ENCODE peak calls at places on chromosome 7, in six cellular contexts. N is HCT116, S is right lobe of liver, W is transverse colon, G is breast epithelium, T is gastrocnemius medialis. A is an unnamed sample.

GRCh38 chr7:101902680-101903504 is 85.5 kb downstream of the CUX1 start:
- DNase-seq in N (no peak), S (peak; percentile 13), W (no peak), G (no peak), T (no peak), A (no peak)

GRCh38 chr7:156836443-156836842 is 56.5 kb downstream of the LMBR1 start:
- DNase-seq in N (no peak), S (no peak), W (no peak), G (no peak), T (no peak), A (no peak)

GRCh38 chr7:6246257-6246917 is 26.0 kb downstream of the CYTH3 start:
- DNase-seq in N (no peak), S (no peak), W (no peak), G (no peak), T (no peak), A (no peak)

GRCh38 chr7:129468547-129468946 is 33.8 kb upstream of the SMKR1 start:
- DNase-seq in N (no peak), S (no peak), W (no peak), G (no peak), T (no peak), A (no peak)

GRCh38 chr7:154375956-154376355 is 323.8 kb downstream of the DPP6 start:
- DNase-seq in N (no peak), S (no peak), W (no peak), G (no peak), T (no peak), A (no peak)

GRCh38 chr7:141207661-141208060 is 133.8 kb downstream of the TMEM178B start:
- DNase-seq in N (no peak), S (no peak), W (no peak), G (no peak), T (no peak), A (no peak)

GRCh38 chr7:84372712-84373111 is 178.1 kb upstream of the SEMA3A start:
- DNase-seq in N (no peak), S (no peak), W (no peak), G (no peak), T (no peak), A (no peak)

GRCh38 chr7:30157217-30157616 is 22.4 kb downstream of the MTURN start:
- DNase-seq in N (no peak), S (no peak), W (no peak), G (no peak), T (no peak), A (no peak)

GRCh38 chr7:84153005-84153404 is 41.6 kb downstream of the SEMA3A start:
- DNase-seq in N (no peak), S (no peak), W (no peak), G (no peak), T (no peak), A (no peak)

GRCh38 chr7:50265968-50266694 is 38.4 kb upstream of the IKZF1 start:
- DNase-seq in N (no peak), S (no peak), W (no peak), G (no peak), T (no peak), A (no peak)
- H3K4me3 ChIP-seq in N (no peak overlapping the region), S (no peak overlapping the region), W (no peak overlapping the region), G (no peak overlapping the region), T (no peak overlapping the region), A (no peak overlapping the region)

GRCh38 chr7:75966209-75966961 is 28.0 kb downstream of the TMEM120A start:
- DNase-seq in N (no peak), S (peak; percentile 40), W (no peak), G (no peak), T (peak; percentile 91), A (peak; percentile 77)
- TF ChIP-seq POLR2A in N (no peak), S (no peak), W (no peak), G (no peak), T (peak; percentile 51), A (no peak)

GRCh38 chr7:100893318-100893895 is 2.3 kb downstream of the ACHE start:
- DNase-seq in N (no peak), S (no peak), W (no peak), G (no peak), T (no peak), A (peak; percentile 24)
- H3K4me3 ChIP-seq in N (no peak overlapping the region), S (no peak overlapping the region), W (no peak overlapping the region), G (no peak overlapping the region), T (no peak overlapping the region), A (no peak overlapping the region)

DNA sequence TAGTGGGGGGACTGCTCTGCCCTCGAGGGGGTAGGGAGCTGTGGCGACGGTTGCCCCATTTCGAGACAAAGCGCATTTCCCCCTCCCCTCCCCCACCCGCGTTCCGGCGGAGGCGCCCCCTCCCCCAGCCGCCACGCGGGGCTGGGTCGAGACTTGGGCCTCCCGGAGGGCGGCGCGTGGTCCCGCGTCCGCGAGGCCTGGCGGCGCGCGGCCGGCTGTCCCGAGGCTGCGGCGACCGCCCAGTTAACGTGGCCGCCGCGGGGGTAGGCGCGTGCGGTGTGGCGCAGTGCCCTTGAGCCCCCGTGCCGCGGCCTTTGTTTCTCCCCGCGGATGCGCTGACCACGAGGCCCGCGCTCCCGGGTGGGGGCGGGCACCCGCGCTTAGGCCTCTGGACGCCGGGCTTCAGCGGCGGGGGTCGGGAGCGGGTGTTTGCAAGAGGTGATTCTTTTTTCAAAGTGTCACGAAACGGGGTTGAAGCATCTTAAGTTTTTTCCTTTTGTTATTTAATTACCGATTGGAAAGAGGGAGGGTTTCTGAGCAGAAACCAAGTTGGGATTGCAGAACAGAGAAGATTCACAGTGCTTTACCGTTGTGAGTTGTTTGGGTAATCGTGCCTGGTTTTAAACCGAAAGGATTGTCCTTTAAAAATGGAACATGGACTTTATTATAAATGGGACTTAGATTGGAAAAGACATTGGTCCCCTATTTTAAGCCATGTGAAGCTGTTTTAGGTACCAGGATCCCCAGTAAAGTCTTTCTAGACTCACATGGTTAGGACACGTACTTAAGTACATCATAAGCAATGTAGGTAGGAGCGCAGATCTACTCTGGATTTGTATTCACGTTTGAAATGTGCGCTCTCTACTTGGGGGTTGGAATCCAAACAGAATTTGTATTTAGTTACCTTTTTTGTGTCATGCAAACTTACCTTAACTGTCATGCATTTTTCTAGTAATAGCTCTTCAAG is 757 bp downstream of the CBX3 start:
- DNase-seq in N (no peak), S (peak; percentile 72), W (peak; percentile 53), G (no peak), T (peak; percentile 21), A (peak; percentile 61)
- TF ChIP-seq POLR2A in N (no peak), S (no peak), W (no peak), G (no peak), T (no peak), A (no peak)

GRCh38 chr7:143290293-143290692 is 2.1 kb downstream of the CASP2 start:
- DNase-seq in N (no peak), S (no peak), W (no peak), G (no peak), T (no peak), A (no peak)
- H3K4me3 ChIP-seq in N (no peak overlapping the region), S (no peak overlapping the region), W (no peak overlapping the region), G (no peak overlapping the region), T (no peak overlapping the region), A (peak overlapping the region; percentile 79)

DNA sequence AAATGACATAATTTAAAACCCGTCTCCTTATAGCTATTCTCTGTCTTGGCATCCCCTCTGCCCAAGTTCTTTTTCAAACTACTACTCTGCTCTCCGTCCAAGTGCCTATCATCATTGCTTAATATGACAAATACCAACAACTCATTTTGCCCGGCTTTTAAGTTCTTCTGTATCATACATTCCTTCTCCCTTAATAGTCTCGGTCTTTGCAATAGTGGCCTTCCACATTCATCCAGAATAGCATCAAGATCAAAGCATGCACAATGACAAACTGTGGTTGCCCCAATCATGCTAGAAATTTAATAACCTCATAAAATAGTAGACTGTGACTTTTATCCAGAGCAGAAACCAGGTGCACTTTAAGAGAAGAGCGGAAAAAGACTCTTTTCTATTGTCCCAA is 198.9 kb downstream of the ETV1 start:
- DNase-seq in N (no peak), S (no peak), W (no peak), G (no peak), T (no peak), A (no peak)
- TF ChIP-seq POLR2A in N (no peak), S (no peak), W (no peak), G (no peak), T (no peak), A (no peak)

GRCh38 chr7:98365863-98366561 is 34.9 kb downstream of the BAIAP2L1 start:
- DNase-seq in N (no peak), S (peak; percentile 33), W (peak; percentile 66), G (no peak), T (no peak), A (peak; percentile 77)
- H3K4me3 ChIP-seq in N (no peak overlapping the region), S (no peak overlapping the region), W (no peak overlapping the region), G (no peak overlapping the region), T (no peak overlapping the region), A (no peak overlapping the region)

GRCh38 chr7:50449881-50450690 is at the start of gene FIGNL1:
- DNase-seq in N (peak; percentile 55), S (peak; percentile 80), W (peak; percentile 79), G (peak; percentile 63), T (peak; percentile 44), A (peak; percentile 77)
- TF ChIP-seq POLR2A in N (no peak), S (peak; percentile 51), W (peak; percentile 46), G (no peak), T (no peak), A (no peak)

A was measured in heart left ventricle.